ENCODE peak calls at places on chromosomes 7 and 10, in four cellular contexts. I is DMS153, A is T-helper 17 cell, C is GOT3. U is an unnamed sample.

GRCh38 chr10:14358886-14359573 is 28.3 kb upstream of the FRMD4A start:
- DNase-seq in I (peak), C (no peak), A (no peak), U (no peak)

GRCh38 chr7:28296571-28297483 is 115.5 kb upstream of the CREB5 start:
- DNase-seq in I (peak), A (no peak), C (no peak), U (peak)

GRCh38 chr10:12906051-12906541 is 95.4 kb downstream of the CCDC3 start:
- DNase-seq in C (no peak), A (no peak), I (no peak), U (no peak)

GRCh38 chr7:17406756-17407155 is 108.3 kb downstream of the AHR start:
- DNase-seq in A (no peak), C (no peak), I (no peak), U (no peak)

GRCh38 chr10:75208177-75208576 is 2.4 kb upstream of the VDAC2 start:
- DNase-seq in C (no peak), A (no peak), I (no peak), U (no peak)

GRCh38 chr7:2651336-2651735 is 19.6 kb downstream of the TTYH3 start:
- DNase-seq in A (no peak), I (no peak), C (no peak), U (no peak)

GRCh38 chr10:132575320-132576201 is 38.0 kb downstream of the INPP5A start:
- DNase-seq in C (no peak), A (no peak), I (peak), U (no peak)

GRCh38 chr7:91632234-91632947 is 248.1 kb downstream of the MTERF1 start:
- DNase-seq in I (peak), A (no peak), C (no peak), U (peak)

GRCh38 chr10:93481931-93482834 is at the start of gene MYOF:
- DNase-seq in A (no peak), I (peak), C (peak), U (peak)

GRCh38 chr7:123538189-123538714 is 3.9 kb upstream of the IQUB start:
- DNase-seq in C (no peak), I (no peak), A (no peak), U (no peak)

U was measured in NCI-H1092 treated with DMSO at 0.1 percent for 48 hours.